ENCODE peak calls at places on chromosomes 7 and 10, in seven cellular contexts. One of them, this sample, is unnamed.

GRCh38 chr7:50207682-50208255 is 96.7 kb upstream of the IKZF1 start:
- DNase-seq in T47D: no peak
- DNase-seq in activated CD8-positive, alpha-beta memory T cell treated with anti-CD3 and anti-CD28 coated beads, Interleukin-2, amount 50 U/mL, for 4 hours: no peak
- DNase-seq in hepatocyte: no peak
- DNase-seq in activated CD4-positive, CD25-positive, alpha-beta regulatory T cell: no peak
- DNase-seq in psoas muscle: no peak
- DNase-seq in aorta: no peak
- DNase-seq in this sample: peak

GRCh38 chr10:130022501-130023299 is 58.6 kb upstream of the EBF3 start:
- DNase-seq in T47D: no peak
- DNase-seq in activated CD8-positive, alpha-beta memory T cell treated with anti-CD3 and anti-CD28 coated beads, Interleukin-2, amount 50 U/mL, for 4 hours: no peak
- DNase-seq in hepatocyte: peak
- DNase-seq in activated CD4-positive, CD25-positive, alpha-beta regulatory T cell: no peak
- DNase-seq in psoas muscle: no peak
- DNase-seq in aorta: no peak
- DNase-seq in this sample: no peak

GRCh38 chr10:4051011-4051407 is 266.0 kb upstream of the KLF6 start:
- DNase-seq in T47D: peak
- DNase-seq in activated CD8-positive, alpha-beta memory T cell treated with anti-CD3 and anti-CD28 coated beads, Interleukin-2, amount 50 U/mL, for 4 hours: no peak
- DNase-seq in hepatocyte: no peak
- DNase-seq in activated CD4-positive, CD25-positive, alpha-beta regulatory T cell: no peak
- DNase-seq in psoas muscle: no peak
- DNase-seq in aorta: no peak
- DNase-seq in this sample: no peak

GRCh38 chr7:35988818-35989217 is 164.2 kb upstream of the EEPD1 start:
- DNase-seq in T47D: no peak
- DNase-seq in activated CD8-positive, alpha-beta memory T cell treated with anti-CD3 and anti-CD28 coated beads, Interleukin-2, amount 50 U/mL, for 4 hours: no peak
- DNase-seq in hepatocyte: peak
- DNase-seq in activated CD4-positive, CD25-positive, alpha-beta regulatory T cell: no peak
- DNase-seq in psoas muscle: no peak
- DNase-seq in aorta: no peak
- DNase-seq in this sample: no peak

GRCh38 chr7:143210541-143210940 is 11.3 kb upstream of the TAS2R40 start:
- DNase-seq in T47D: no peak
- DNase-seq in activated CD8-positive, alpha-beta memory T cell treated with anti-CD3 and anti-CD28 coated beads, Interleukin-2, amount 50 U/mL, for 4 hours: no peak
- DNase-seq in hepatocyte: no peak
- DNase-seq in activated CD4-positive, CD25-positive, alpha-beta regulatory T cell: no peak
- DNase-seq in psoas muscle: no peak
- DNase-seq in aorta: no peak
- DNase-seq in this sample: no peak

GRCh38 chr7:156639426-156640256 is 933 bp upstream of the RNF32 start:
- DNase-seq in T47D: no peak
- DNase-seq in activated CD8-positive, alpha-beta memory T cell treated with anti-CD3 and anti-CD28 coated beads, Interleukin-2, amount 50 U/mL, for 4 hours: peak
- DNase-seq in hepatocyte: no peak
- DNase-seq in activated CD4-positive, CD25-positive, alpha-beta regulatory T cell: no peak
- DNase-seq in psoas muscle: no peak
- DNase-seq in aorta: peak
- DNase-seq in this sample: no peak

GRCh38 chr10:126240483-126240882 is 147.8 kb downstream of the ADAM12 start:
- DNase-seq in T47D: no peak
- DNase-seq in activated CD8-positive, alpha-beta memory T cell treated with anti-CD3 and anti-CD28 coated beads, Interleukin-2, amount 50 U/mL, for 4 hours: no peak
- DNase-seq in hepatocyte: peak
- DNase-seq in activated CD4-positive, CD25-positive, alpha-beta regulatory T cell: no peak
- DNase-seq in psoas muscle: no peak
- DNase-seq in aorta: no peak
- DNase-seq in this sample: peak

GRCh38 chr7:30308392-30308791 is 24.0 kb downstream of the ZNRF2 start:
- DNase-seq in T47D: no peak
- DNase-seq in activated CD8-positive, alpha-beta memory T cell treated with anti-CD3 and anti-CD28 coated beads, Interleukin-2, amount 50 U/mL, for 4 hours: no peak
- DNase-seq in hepatocyte: no peak
- DNase-seq in activated CD4-positive, CD25-positive, alpha-beta regulatory T cell: no peak
- DNase-seq in psoas muscle: no peak
- DNase-seq in aorta: no peak
- DNase-seq in this sample: no peak

GRCh38 chr7:25893436-25893835 is 258.6 kb upstream of the NFE2L3 start:
- DNase-seq in T47D: no peak
- DNase-seq in activated CD8-positive, alpha-beta memory T cell treated with anti-CD3 and anti-CD28 coated beads, Interleukin-2, amount 50 U/mL, for 4 hours: no peak
- DNase-seq in hepatocyte: no peak
- DNase-seq in activated CD4-positive, CD25-positive, alpha-beta regulatory T cell: no peak
- DNase-seq in psoas muscle: no peak
- DNase-seq in aorta: no peak
- DNase-seq in this sample: no peak

GRCh38 chr10:19872504-19873271 is 56.5 kb downstream of the PLXDC2 start:
- DNase-seq in T47D: no peak
- DNase-seq in activated CD8-positive, alpha-beta memory T cell treated with anti-CD3 and anti-CD28 coated beads, Interleukin-2, amount 50 U/mL, for 4 hours: no peak
- DNase-seq in hepatocyte: no peak
- DNase-seq in activated CD4-positive, CD25-positive, alpha-beta regulatory T cell: no peak
- DNase-seq in psoas muscle: no peak
- DNase-seq in aorta: no peak
- DNase-seq in this sample: no peak

GRCh38 chr10:132113206-132113605 is 47.5 kb downstream of the JAKMIP3 start:
- DNase-seq in T47D: no peak
- DNase-seq in activated CD8-positive, alpha-beta memory T cell treated with anti-CD3 and anti-CD28 coated beads, Interleukin-2, amount 50 U/mL, for 4 hours: no peak
- DNase-seq in hepatocyte: no peak
- DNase-seq in activated CD4-positive, CD25-positive, alpha-beta regulatory T cell: no peak
- DNase-seq in psoas muscle: no peak
- DNase-seq in aorta: no peak
- DNase-seq in this sample: no peak

GRCh38 chr7:77651544-77652162 is 44.6 kb upstream of the RSBN1L start:
- DNase-seq in T47D: peak
- DNase-seq in activated CD8-positive, alpha-beta memory T cell treated with anti-CD3 and anti-CD28 coated beads, Interleukin-2, amount 50 U/mL, for 4 hours: peak
- DNase-seq in hepatocyte: peak
- DNase-seq in activated CD4-positive, CD25-positive, alpha-beta regulatory T cell: no peak
- DNase-seq in psoas muscle: no peak
- DNase-seq in aorta: no peak
- DNase-seq in this sample: no peak